ENCODE peak calls at places on chromosomes 5 and 9, in nine cellular contexts. S, B, W, M, L, O, E, H and X are unnamed samples.

GRCh38 chr9:134065720-134066419 is 2.0 kb downstream of the BRD3 start:
- DNase-seq in B (peak; percentile 63), W (peak; percentile 8), L (peak; percentile 64), M (peak; percentile 25), E (peak; percentile 82), H (peak; percentile 51), O (peak; percentile 64), S (no peak), X (no peak)

GRCh38 chr5:143600396-143601075 is 197.1 kb upstream of the NR3C1 start:
- DNase-seq in B (no peak), E (peak; percentile 71), W (no peak), S (no peak), L (no peak), H (no peak), O (no peak), M (no peak), X (no peak)

GRCh38 chr9:33233659-33234335 is 6.2 kb upstream of the SPINK4 start:
- DNase-seq in W (no peak), H (no peak), B (peak; percentile 66), S (no peak), L (peak; percentile 97), E (peak; percentile 95), M (peak; percentile 90), O (peak; percentile 93), X (peak; percentile 86)

GRCh38 chr5:79236364-79236969 is 536 bp downstream of the JMY start:
- DNase-seq in B (no peak), O (no peak), W (no peak), L (peak; percentile 32), S (peak; percentile 15), H (peak; percentile 32), M (peak; percentile 20), E (peak; percentile 24), X (peak; percentile 44)

GRCh38 chr5:108642170-108642906 is 105.4 kb upstream of the FER start:
- DNase-seq in O (peak; percentile 71), W (peak; percentile 9), M (peak; percentile 37), L (peak; percentile 66), B (peak; percentile 60), S (peak; percentile 4), E (peak; percentile 75), H (peak; percentile 41), X (peak; percentile 44)

GRCh38 chr9:23824241-23825142 is 1.5 kb downstream of the ELAVL2 start:
- DNase-seq in O (peak; percentile 45), M (no peak), L (no peak), B (no peak), W (no peak), E (peak; percentile 13), S (no peak), H (no peak), X (no peak)

GRCh38 chr5:36619012-36619635 is 12.7 kb downstream of the SLC1A3 start:
- DNase-seq in L (no peak), E (no peak), O (no peak), H (no peak), S (no peak), M (no peak), B (no peak), W (no peak), X (no peak)

GRCh38 chr5:1274471-1274870 is 20.4 kb downstream of the TERT start:
- DNase-seq in E (no peak), L (no peak), W (no peak), S (no peak), H (no peak), M (no peak), B (no peak), O (no peak), X (no peak)

GRCh38 chr5:73642296-73642695 is 16.3 kb downstream of the ARHGEF28 start:
- DNase-seq in O (no peak), S (no peak), L (no peak), M (no peak), E (peak; percentile 48), H (no peak), B (no peak), W (no peak), X (no peak)

GRCh38 chr5:1118231-1118698 is 6.4 kb upstream of the SLC12A7 start:
- DNase-seq in M (peak; percentile 68), L (no peak), B (no peak), H (no peak), S (no peak), E (peak; percentile 64), W (no peak), O (peak; percentile 80), X (peak; percentile 47)

GRCh38 chr9:120846251-120846869 is 3.6 kb upstream of the PSMD5 start:
- DNase-seq in E (no peak), O (no peak), H (no peak), S (no peak), B (no peak), L (no peak), W (no peak), M (no peak), X (no peak)

GRCh38 chr5:112854651-112855050 is 6.4 kb upstream of the SRP19 start:
- DNase-seq in M (no peak), B (no peak), L (no peak), O (no peak), S (no peak), H (no peak), E (no peak), W (no peak), X (no peak)

GRCh38 chr5:76303917-76304316 is 99.2 kb upstream of the IQGAP2 start:
- DNase-seq in L (peak; percentile 68), O (peak; percentile 13), S (no peak), H (peak; percentile 19), W (peak; percentile 13), E (peak; percentile 11), B (no peak), M (no peak), X (peak; percentile 50)

GRCh38 chr9:107488400-107489143 is 997 bp downstream of the KLF4 start:
- DNase-seq in H (no peak), L (peak; percentile 81), W (no peak), E (peak; percentile 22), O (no peak), B (peak; percentile 87), M (no peak), S (no peak), X (peak; percentile 49)

GRCh38 chr5:31894131-31894530 is 255.2 kb downstream of the PDZD2 start:
- DNase-seq in H (no peak), B (no peak), M (no peak), W (no peak), L (no peak), S (no peak), E (no peak), O (no peak), X (no peak)

GRCh38 chr5:112551437-112552018 is 132.5 kb upstream of the EPB41L4A start:
- DNase-seq in M (peak; percentile 68), O (peak; percentile 45), B (no peak), L (peak; percentile 53), S (no peak), E (peak; percentile 67), W (no peak), H (no peak), X (peak; percentile 27)

GRCh38 chr9:130360672-130361071 is 84.1 kb upstream of the ASS1 start:
- DNase-seq in L (no peak), W (no peak), B (no peak), E (no peak), S (no peak), M (no peak), H (no peak), O (no peak), X (no peak)

GRCh38 chr5:73789851-73790281 is 163.9 kb downstream of the ARHGEF28 start:
- DNase-seq in M (no peak), E (peak; percentile 64), L (no peak), O (no peak), S (no peak), W (no peak), B (no peak), H (no peak), X (no peak)

GRCh38 chr5:56126487-56127179 is 106.5 kb downstream of the ANKRD55 start:
- DNase-seq in E (peak; percentile 60), S (no peak), W (no peak), B (no peak), M (no peak), O (peak; percentile 9), L (no peak), H (no peak), X (no peak)

GRCh38 chr5:81021486-81021885 is 61.3 kb downstream of the RASGRF2 start:
- DNase-seq in S (no peak), W (no peak), E (peak; percentile 37), H (no peak), B (no peak), L (no peak), M (no peak), O (no peak), X (no peak)

GRCh38 chr5:133950821-133951612 is 17.4 kb downstream of the C5orf15 start:
- DNase-seq in O (no peak), E (no peak), M (no peak), S (no peak), B (peak; percentile 32), L (no peak), H (no peak), W (no peak), X (no peak)

GRCh38 chr9:98726735-98727134 is 18.0 kb upstream of the GABBR2 start:
- DNase-seq in H (no peak), S (no peak), M (no peak), W (no peak), E (peak; percentile 75), B (no peak), L (no peak), O (peak; percentile 24), X (no peak)

GRCh38 chr5:82644768-82645167 is 366.6 kb upstream of the RPS23 start:
- DNase-seq in H (no peak), S (no peak), L (no peak), B (no peak), W (no peak), M (no peak), E (no peak), O (no peak), X (no peak)

GRCh38 chr9:135741276-135742219 is 39.6 kb downstream of the KCNT1 start:
- DNase-seq in L (no peak), W (no peak), O (no peak), B (no peak), M (no peak), S (no peak), H (no peak), E (no peak), X (no peak)

GRCh38 chr5:141605523-141606277 is 13.1 kb downstream of the DIAPH1 start:
- DNase-seq in W (peak; percentile 54), L (peak; percentile 54), M (no peak), O (no peak), H (peak; percentile 62), S (no peak), E (peak; percentile 28), B (no peak), X (no peak)

GRCh38 chr5:72065751-72066255 is 41.5 kb upstream of the MAP1B start:
- DNase-seq in S (no peak), W (no peak), E (peak; percentile 67), L (no peak), M (peak; percentile 19), O (peak; percentile 39), H (no peak), B (no peak), X (no peak)